ENCODE peak calls at places on chromosomes 16 and 17, in four cellular contexts. One of them, this sample, is unnamed.

GRCh38 chr17:39174907-39175694 is 9.1 kb upstream of the ARL5C start:
- DNase-seq in K562: peak
- DNase-seq in H1: peak
- DNase-seq in HepG2: peak
- DNase-seq in this sample: peak

GRCh38 chr16:53445534-53445933 is 11.3 kb downstream of the RBL2 start:
- DNase-seq in K562: no peak
- DNase-seq in H1: no peak
- DNase-seq in HepG2: no peak
- DNase-seq in this sample: no peak

GRCh38 chr16:57394444-57394843 is 10.1 kb upstream of the CCL17 start:
- DNase-seq in K562: no peak
- DNase-seq in H1: no peak
- DNase-seq in HepG2: no peak
- DNase-seq in this sample: no peak

GRCh38 chr16:67298277-67298676 is 18.9 kb downstream of the PLEKHG4 start:
- DNase-seq in K562: no peak
- DNase-seq in H1: no peak
- DNase-seq in HepG2: no peak
- DNase-seq in this sample: no peak

GRCh38 chr16:53881371-53881770 is 177.4 kb downstream of the FTO start:
- DNase-seq in K562: no peak
- DNase-seq in H1: no peak
- DNase-seq in HepG2: peak
- DNase-seq in this sample: no peak

GRCh38 chr17:64216030-64216384 is 47.1 kb downstream of the TEX2 start:
- DNase-seq in K562: no peak
- DNase-seq in H1: no peak
- DNase-seq in HepG2: no peak
- DNase-seq in this sample: peak

GRCh38 chr16:57092786-57093301 is 461 bp downstream of the CPNE2 start:
- DNase-seq in K562: peak
- DNase-seq in H1: peak
- DNase-seq in HepG2: no peak
- DNase-seq in this sample: peak

GRCh38 chr17:43545383-43545632 is 832 bp downstream of the ETV4 start:
- DNase-seq in K562: peak
- DNase-seq in H1: peak
- DNase-seq in HepG2: no peak
- DNase-seq in this sample: no peak

GRCh38 chr17:56160395-56160889 is 7.2 kb downstream of the ANKFN1 start:
- DNase-seq in K562: no peak
- DNase-seq in H1: no peak
- DNase-seq in HepG2: no peak
- DNase-seq in this sample: no peak

GRCh38 chr16:10938844-10939648 is 3.2 kb downstream of the DEXI start:
- DNase-seq in K562: no peak
- DNase-seq in H1: no peak
- DNase-seq in HepG2: peak
- DNase-seq in this sample: no peak
- H3K4me2 ChIP-seq in K562: peak
- H3K4me2 ChIP-seq in H1: no peak
- H3K4me2 ChIP-seq in HepG2: peak
- H3K4me2 ChIP-seq in this sample: peak

GRCh38 chr17:42153919-42154491 is 784 bp downstream of the RAB5C start:
- DNase-seq in K562: peak
- DNase-seq in H1: no peak
- DNase-seq in HepG2: peak
- DNase-seq in this sample: peak
- TF ChIP-seq JUN in K562: no peak
- TF ChIP-seq JUN in H1: no peak
- TF ChIP-seq JUN in HepG2: no peak
- TF ChIP-seq JUN in this sample: no peak

DNA sequence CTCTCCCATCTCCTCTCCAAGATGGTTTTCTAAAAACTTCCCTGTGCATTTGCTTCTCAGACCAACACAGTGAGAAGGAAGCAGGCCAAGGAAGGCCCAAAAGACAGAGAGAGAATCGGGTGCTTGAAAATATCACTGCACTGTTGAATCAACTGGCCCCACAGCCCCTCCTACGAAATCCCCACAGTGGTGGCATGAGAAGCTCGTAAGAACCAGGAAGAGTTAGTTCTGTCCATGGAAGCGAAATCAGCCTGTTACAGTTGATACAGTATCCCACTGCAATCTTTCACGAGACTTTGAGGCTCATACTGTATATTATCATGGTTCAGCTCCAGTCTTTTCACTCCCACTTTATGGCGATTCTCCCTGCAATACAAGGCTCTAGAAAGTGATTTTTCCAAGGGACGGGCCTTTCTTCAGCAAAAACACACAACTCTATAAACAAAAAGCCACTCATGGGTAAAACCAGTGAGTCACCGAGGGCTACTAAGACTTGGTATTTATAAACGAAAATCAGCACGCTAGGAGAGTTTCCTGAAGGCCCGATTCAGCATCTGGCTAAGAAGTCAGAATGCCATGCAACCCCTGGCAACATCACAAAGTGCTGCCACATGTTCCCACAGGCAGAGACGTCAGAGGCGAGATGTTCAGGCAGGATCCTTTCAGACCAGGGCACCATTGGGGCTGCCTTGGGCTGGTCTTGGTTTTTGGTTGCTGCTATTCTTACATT is 185.7 kb downstream of the IRX5 start:
- DNase-seq in K562: no peak
- DNase-seq in H1: no peak
- DNase-seq in HepG2: no peak
- DNase-seq in this sample: no peak
- TF ChIP-seq POLR2AphosphoS5 in K562: no peak
- TF ChIP-seq POLR2AphosphoS5 in H1: no peak
- TF ChIP-seq POLR2AphosphoS5 in HepG2: no peak
- TF ChIP-seq POLR2AphosphoS5 in this sample: no peak

DNA sequence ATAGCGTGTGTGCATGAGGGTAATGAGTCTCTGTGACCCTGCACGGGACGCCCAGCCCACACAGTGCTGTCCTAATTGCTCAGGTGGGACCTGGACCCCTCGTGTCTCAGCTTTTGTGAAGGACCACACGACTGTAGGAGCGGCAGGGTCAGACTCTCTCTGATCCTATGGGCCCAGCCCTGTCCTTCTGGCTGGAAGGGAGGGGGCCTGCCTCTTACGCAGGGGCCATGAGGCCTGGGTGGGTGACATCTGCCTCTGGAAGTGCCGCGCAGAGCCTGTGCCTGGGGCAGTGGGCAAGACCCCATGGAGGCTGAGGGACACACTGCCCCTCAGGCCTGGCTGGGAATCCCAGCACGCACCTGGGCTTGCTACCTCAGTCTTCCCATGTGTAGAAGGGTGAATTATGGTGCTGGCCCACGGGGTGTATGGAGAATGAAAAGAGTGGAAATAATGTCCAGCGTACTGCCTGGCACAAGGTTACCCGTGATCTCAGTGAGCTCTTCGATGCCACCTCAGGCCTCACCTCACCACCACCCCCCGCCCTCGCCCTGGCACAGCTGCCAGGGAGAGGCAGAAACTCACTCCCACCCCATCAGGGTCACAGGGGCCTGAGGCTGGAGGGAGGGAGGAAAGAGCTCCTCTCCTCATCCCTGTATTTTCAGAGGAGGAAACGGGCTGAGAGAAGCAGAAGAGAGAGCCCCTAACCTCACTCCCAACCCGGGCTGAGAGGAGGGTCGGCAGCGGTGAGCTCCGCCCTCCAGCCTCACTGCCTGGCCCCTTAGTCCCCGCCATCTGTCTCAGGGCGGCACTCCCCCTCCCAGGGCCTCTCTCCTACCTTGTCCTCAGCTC is 27.1 kb upstream of the DBNDD1 start:
- DNase-seq in K562: peak
- DNase-seq in H1: no peak
- DNase-seq in HepG2: no peak
- DNase-seq in this sample: no peak
- H3K4me2 ChIP-seq in K562: peak
- H3K4me2 ChIP-seq in H1: peak
- H3K4me2 ChIP-seq in HepG2: peak
- H3K4me2 ChIP-seq in this sample: no peak

GRCh38 chr17:73431401-73432205 is 119.8 kb upstream of the CDC42EP4 start:
- DNase-seq in K562: no peak
- DNase-seq in H1: no peak
- DNase-seq in HepG2: no peak
- DNase-seq in this sample: no peak

GRCh38 chr17:73429440-73430164 is 117.8 kb upstream of the CDC42EP4 start:
- DNase-seq in K562: peak
- DNase-seq in H1: peak
- DNase-seq in HepG2: peak
- DNase-seq in this sample: peak

GRCh38 chr17:73432624-73433190 is 120.9 kb upstream of the CDC42EP4 start:
- DNase-seq in K562: no peak
- DNase-seq in H1: no peak
- DNase-seq in HepG2: no peak
- DNase-seq in this sample: no peak

GRCh38 chr17:73430848-73431247 is 119.0 kb upstream of the CDC42EP4 start:
- DNase-seq in K562: no peak
- DNase-seq in H1: no peak
- DNase-seq in HepG2: no peak
- DNase-seq in this sample: no peak

GRCh38 chr17:73430165-73430680 is 118.4 kb upstream of the CDC42EP4 start:
- DNase-seq in K562: no peak
- DNase-seq in H1: no peak
- DNase-seq in HepG2: no peak
- DNase-seq in this sample: no peak
- TF ChIP-seq JUN in K562: no peak
- TF ChIP-seq JUN in H1: no peak
- TF ChIP-seq JUN in HepG2: no peak
- TF ChIP-seq JUN in this sample: no peak

DNA sequence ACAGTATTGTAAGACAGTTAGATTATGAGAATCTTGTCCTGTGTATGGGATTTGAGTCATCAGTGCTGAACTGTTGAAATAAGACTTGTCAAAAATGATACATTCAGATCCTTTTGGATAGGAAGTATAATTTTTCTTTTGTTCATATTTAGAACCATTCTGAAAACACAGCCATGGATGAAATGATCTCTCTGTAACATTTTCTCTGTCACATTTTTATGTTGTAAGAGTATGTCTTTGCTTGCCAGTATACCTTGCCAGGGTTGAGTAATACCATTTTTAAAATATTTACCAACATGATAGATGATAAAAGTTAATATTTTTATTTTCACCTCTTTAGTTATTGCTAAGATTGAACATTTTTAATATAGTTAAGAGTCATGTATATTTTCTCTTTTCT is 45.0 kb downstream of the NSRP1 start:
- DNase-seq in K562: no peak
- DNase-seq in H1: no peak
- DNase-seq in HepG2: no peak
- DNase-seq in this sample: no peak
- TF ChIP-seq POLR2AphosphoS5 in K562: no peak
- TF ChIP-seq POLR2AphosphoS5 in H1: no peak
- TF ChIP-seq POLR2AphosphoS5 in HepG2: no peak
- TF ChIP-seq POLR2AphosphoS5 in this sample: no peak

This sample was measured in endothelial cell of umbilical vein.